ENCODE peak calls at places on chromosomes 6 and 20, in five cellular contexts. B, O, D, X and R are unnamed samples.

GRCh38 chr6:114419175-114419574 is 76.4 kb upstream of the HS3ST5 start:
- DNase-seq in B (no peak), O (peak; percentile 4), D (no peak), X (peak; percentile 52), R (no peak)

GRCh38 chr6:144213293-144213692 is 63.0 kb downstream of the STX11 start:
- DNase-seq in B (no peak), O (no peak), D (no peak), X (no peak), R (no peak)

GRCh38 chr6:157679605-157680580 is 143.2 kb upstream of the SNX9 start:
- DNase-seq in B (no peak), O (no peak), D (no peak), X (no peak), R (no peak)

GRCh38 chr6:3518356-3518841 is 61.5 kb upstream of the SLC22A23 start:
- DNase-seq in B (no peak), O (no peak), D (no peak), X (peak; percentile 44), R (no peak)

GRCh38 chr6:43669922-43670622 is 17.5 kb downstream of the MRPS18A start:
- DNase-seq in B (peak; percentile 77), O (no peak), D (no peak), X (no peak), R (no peak)

GRCh38 chr6:134577998-134578397 is 260.1 kb upstream of the SGK1 start:
- DNase-seq in B (no peak), O (no peak), D (no peak), X (no peak), R (no peak)

GRCh38 chr20:35886537-35886936 is 67.8 kb downstream of the SCAND1 start:
- DNase-seq in B (no peak), O (no peak), D (peak; percentile 76), X (no peak), R (no peak)

GRCh38 chr20:9532069-9532809 is 17.8 kb downstream of the LAMP5 start:
- DNase-seq in B (no peak), O (no peak), D (peak; percentile 70), X (no peak), R (no peak)

GRCh38 chr6:109002100-109002697 is 92.4 kb downstream of the SESN1 start:
- DNase-seq in B (no peak), O (no peak), D (no peak), X (no peak), R (no peak)

GRCh38 chr20:33305591-33306057 is 22.6 kb downstream of the BPIFB1 start:
- DNase-seq in B (no peak), O (no peak), D (no peak), X (no peak), R (no peak)

GRCh38 chr6:87274660-87275273 is 47.6 kb upstream of the SMIM8 start:
- DNase-seq in B (no peak), O (no peak), D (no peak), X (no peak), R (no peak)

GRCh38 chr20:35172434-35172806 is 548 bp downstream of the PROCR start:
- DNase-seq in B (no peak), O (no peak), D (peak; percentile 15), X (no peak), R (no peak)

GRCh38 chr20:30376767-30377658 is 880.5 kb upstream of the DEFB115 start:
- DNase-seq in B (peak; percentile 86), O (peak; percentile 28), D (peak; percentile 87), X (peak; percentile 87), R (peak; percentile 27)

GRCh38 chr6:40349566-40350192 is 237.5 kb downstream of the LRFN2 start:
- DNase-seq in B (peak; percentile 1), O (no peak), D (no peak), X (no peak), R (peak; percentile 34)

GRCh38 chr20:59400666-59401065 is 100.3 kb downstream of the EDN3 start:
- DNase-seq in B (no peak), O (no peak), D (no peak), X (no peak), R (no peak)

GRCh38 chr6:36126553-36127458 is 3.5 kb upstream of the MAPK13 start:
- DNase-seq in B (no peak), O (no peak), D (no peak), X (peak; percentile 31), R (no peak)

GRCh38 chr6:11025911-11026635 is 18.0 kb downstream of the ELOVL2 start:
- DNase-seq in B (no peak), O (no peak), D (no peak), X (no peak), R (no peak)
- TF ChIP-seq GABPA in B (no peak), O (no peak), D (no peak), X (no peak), R (no peak)

GRCh38 chr6:15365273-15365687 is 119.4 kb downstream of the JARID2 start:
- DNase-seq in B (peak; percentile 40), O (no peak), D (peak; percentile 69), X (no peak), R (no peak)
- H3K9ac ChIP-seq in B (no peak overlapping the region), O (peak overlapping the region; percentile 30), D (no peak overlapping the region), X (no peak overlapping the region), R (no peak overlapping the region)

DNA sequence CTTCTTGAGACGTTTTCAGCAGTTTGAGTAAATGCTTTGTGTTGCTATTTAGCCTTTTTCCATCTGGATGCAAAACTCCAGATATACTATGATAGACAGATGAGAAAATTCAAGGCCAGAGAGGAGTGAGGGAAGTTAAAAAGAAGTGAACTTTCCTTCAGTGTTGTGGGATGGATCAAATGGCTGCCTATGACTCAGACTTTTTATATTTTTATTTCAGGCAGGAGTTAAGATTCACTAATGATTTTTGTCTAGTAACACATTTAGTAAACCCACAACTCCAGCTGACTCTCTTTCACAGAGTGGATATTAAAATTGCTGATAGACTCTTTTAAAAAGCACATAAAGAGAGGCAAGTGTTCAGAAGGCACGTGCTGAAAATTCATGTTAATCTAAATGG is 23.2 kb upstream of the PTCHD4 start:
- DNase-seq in B (no peak), O (no peak), D (no peak), X (no peak), R (no peak)
- TF ChIP-seq GABPA in B (no peak), O (no peak), D (no peak), X (no peak), R (no peak)

GRCh38 chr20:53608456-53609413 is 15.1 kb upstream of the ZNF217 start:
- DNase-seq in B (peak; percentile 88), O (no peak), D (no peak), X (no peak), R (peak; percentile 54)
- H3K9ac ChIP-seq in B (peak overlapping the region; percentile 85), O (peak overlapping the region; percentile 73), D (no peak overlapping the region), X (no peak overlapping the region), R (no peak overlapping the region)